ENCODE peak calls at places on chromosomes 13 and 19, in four cellular contexts. One of them, this sample, is unnamed.

GRCh38 chr13:30745917-30746686 is 10.8 kb downstream of the ALOX5AP start:
- DNase-seq in cardiac fibroblast: peak
- DNase-seq in IMR-90: no peak
- DNase-seq in AG09319: no peak
- DNase-seq in this sample: peak

GRCh38 chr13:40922437-40923040 is 96.6 kb downstream of the ELF1 start:
- DNase-seq in cardiac fibroblast: no peak
- DNase-seq in IMR-90: no peak
- DNase-seq in AG09319: no peak
- DNase-seq in this sample: no peak

GRCh38 chr13:44576396-44577235 is 486 bp upstream of the TSC22D1 start:
- DNase-seq in cardiac fibroblast: no peak
- DNase-seq in IMR-90: no peak
- DNase-seq in AG09319: no peak
- DNase-seq in this sample: no peak

GRCh38 chr13:20709369-20709768 is 5.9 kb downstream of the IL17D start:
- DNase-seq in cardiac fibroblast: no peak
- DNase-seq in IMR-90: no peak
- DNase-seq in AG09319: no peak
- DNase-seq in this sample: no peak

GRCh38 chr13:90233933-90234672 is 1113.4 kb upstream of the MIR17HG start:
- DNase-seq in cardiac fibroblast: peak
- DNase-seq in IMR-90: no peak
- DNase-seq in AG09319: no peak
- DNase-seq in this sample: no peak

GRCh38 chr13:41668130-41668757 is 210.9 kb downstream of the RGCC start:
- DNase-seq in cardiac fibroblast: peak
- DNase-seq in IMR-90: peak
- DNase-seq in AG09319: peak
- DNase-seq in this sample: peak

GRCh38 chr19:18060472-18060871 is 26.3 kb downstream of the IL12RB1 start:
- DNase-seq in cardiac fibroblast: no peak
- DNase-seq in IMR-90: no peak
- DNase-seq in AG09319: no peak
- DNase-seq in this sample: no peak

GRCh38 chr19:37763488-37763887 is 15.9 kb downstream of the ZNF573 start:
- DNase-seq in cardiac fibroblast: peak
- DNase-seq in IMR-90: peak
- DNase-seq in AG09319: no peak
- DNase-seq in this sample: peak

GRCh38 chr13:41942462-41943094 is 18.3 kb downstream of the VWA8 start:
- DNase-seq in cardiac fibroblast: peak
- DNase-seq in IMR-90: peak
- DNase-seq in AG09319: no peak
- DNase-seq in this sample: peak

DNA sequence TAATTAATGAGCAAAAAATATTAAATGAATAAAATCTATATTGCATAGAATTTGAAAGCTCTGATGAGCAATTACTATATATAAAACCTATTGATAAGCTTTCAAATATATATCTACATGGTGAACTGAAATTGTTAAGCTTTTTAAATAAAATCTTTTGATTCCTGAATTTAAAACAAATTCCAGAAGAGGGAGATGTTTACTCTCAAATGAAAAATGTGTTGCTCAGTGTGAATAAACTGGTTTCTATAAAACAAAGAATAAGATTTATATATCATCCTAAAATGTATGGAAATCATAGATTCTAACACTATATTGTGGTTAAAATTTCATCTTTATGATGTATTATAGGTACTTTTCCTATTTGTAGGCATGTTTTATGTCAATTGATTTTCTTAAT is 171.5 kb upstream of the SLITRK6 start:
- DNase-seq in cardiac fibroblast: peak
- DNase-seq in IMR-90: no peak
- DNase-seq in AG09319: no peak
- DNase-seq in this sample: peak
- TF ChIP-seq CTCF in cardiac fibroblast: no peak
- TF ChIP-seq CTCF in IMR-90: peak
- TF ChIP-seq CTCF in AG09319: no peak
- TF ChIP-seq CTCF in this sample: no peak

DNA sequence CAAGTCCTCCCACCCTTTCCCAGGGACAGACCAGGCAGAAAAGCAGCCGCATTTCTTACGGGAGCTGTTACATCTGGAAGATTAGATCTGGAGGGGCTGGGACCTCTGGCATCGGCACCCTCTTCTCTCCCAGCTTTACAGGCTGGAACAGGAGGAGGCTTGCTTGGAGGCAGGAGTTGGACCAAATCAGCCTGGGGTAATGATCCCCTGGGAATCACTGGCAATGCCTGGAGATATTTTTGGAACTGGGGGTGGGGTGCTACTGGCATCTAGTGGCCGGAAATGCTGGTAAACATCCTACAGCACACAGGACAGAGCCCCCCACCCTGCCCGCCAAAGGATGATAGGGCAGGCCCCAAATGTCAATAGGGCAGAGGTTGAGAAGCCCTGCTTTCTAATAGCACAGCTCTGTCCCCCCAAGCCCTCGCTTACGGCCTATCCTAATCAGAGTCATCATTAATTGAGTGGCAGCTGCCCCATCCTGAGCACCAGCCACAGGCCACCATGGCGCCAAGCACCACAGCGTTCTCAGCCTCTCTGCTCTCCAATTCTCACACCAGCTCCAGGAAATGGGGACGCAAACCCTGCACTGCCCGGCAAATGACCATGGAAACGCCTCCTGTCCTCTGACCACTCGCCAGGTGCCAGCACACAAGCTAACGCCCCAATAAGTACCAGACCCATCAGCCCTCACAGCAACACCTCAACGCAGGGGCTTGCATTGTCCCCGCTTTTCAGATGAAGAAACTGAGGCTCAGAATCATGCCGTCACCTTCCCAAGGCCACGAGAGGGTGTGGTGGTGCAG is 20.6 kb downstream of the LRRC4B start:
- DNase-seq in cardiac fibroblast: no peak
- DNase-seq in IMR-90: no peak
- DNase-seq in AG09319: no peak
- DNase-seq in this sample: no peak
- TF ChIP-seq CTCF in cardiac fibroblast: no peak
- TF ChIP-seq CTCF in IMR-90: no peak
- TF ChIP-seq CTCF in AG09319: no peak
- TF ChIP-seq CTCF in this sample: no peak

DNA sequence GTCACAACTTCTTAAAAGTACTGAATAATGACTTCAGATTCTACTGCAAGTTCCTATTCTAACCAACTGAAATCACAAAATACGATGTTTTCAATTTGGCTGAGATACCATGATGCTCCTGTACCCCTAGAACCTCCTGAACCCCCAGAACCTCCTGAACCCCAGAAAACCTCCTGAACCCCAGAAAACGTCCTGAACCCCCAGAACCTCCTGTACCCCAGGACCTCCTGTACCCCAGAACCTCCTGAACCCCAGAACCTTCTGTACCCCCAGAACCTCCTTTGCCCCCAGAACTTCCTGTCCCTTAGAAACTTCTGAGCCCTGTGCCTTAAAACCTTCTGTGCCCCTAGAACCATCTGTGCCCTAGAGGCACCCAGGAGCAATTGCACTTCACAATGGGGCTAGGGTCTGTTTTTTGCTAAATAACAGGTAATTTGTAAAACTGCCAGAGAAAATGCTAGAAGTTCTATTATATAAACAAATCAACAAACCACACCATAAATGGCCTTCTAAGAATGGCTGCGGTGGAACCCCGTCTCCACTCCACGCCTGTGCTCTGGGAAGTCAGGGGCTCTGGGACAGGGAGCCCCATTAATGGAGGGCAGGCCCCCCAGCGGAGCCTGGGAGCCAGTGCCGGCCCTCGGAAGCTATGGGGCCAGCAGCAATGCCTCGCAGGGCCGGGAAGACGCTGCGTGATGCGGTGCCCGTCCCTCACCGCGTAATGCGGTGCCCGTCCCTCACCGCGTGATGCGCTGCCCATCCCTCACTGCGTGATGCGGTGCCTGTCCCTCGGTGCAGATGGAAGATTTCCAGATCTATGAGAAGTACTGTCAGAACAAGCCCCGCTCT is 21.3 kb upstream of the F7 start:
- DNase-seq in cardiac fibroblast: no peak
- DNase-seq in IMR-90: no peak
- DNase-seq in AG09319: no peak
- DNase-seq in this sample: no peak
- TF ChIP-seq CTCF in cardiac fibroblast: peak
- TF ChIP-seq CTCF in IMR-90: no peak
- TF ChIP-seq CTCF in AG09319: no peak
- TF ChIP-seq CTCF in this sample: no peak

GRCh38 chr19:15636026-15636425 is 4.7 kb upstream of the CYP4F3 start:
- DNase-seq in cardiac fibroblast: no peak
- DNase-seq in IMR-90: no peak
- DNase-seq in AG09319: no peak
- DNase-seq in this sample: no peak

GRCh38 chr19:15633122-15633521 is 7.6 kb upstream of the CYP4F3 start:
- DNase-seq in cardiac fibroblast: no peak
- DNase-seq in IMR-90: no peak
- DNase-seq in AG09319: no peak
- DNase-seq in this sample: no peak

GRCh38 chr19:15634105-15634504 is 6.6 kb upstream of the CYP4F3 start:
- DNase-seq in cardiac fibroblast: no peak
- DNase-seq in IMR-90: no peak
- DNase-seq in AG09319: no peak
- DNase-seq in this sample: no peak

GRCh38 chr19:15631817-15632216 is 8.9 kb upstream of the CYP4F3 start:
- DNase-seq in cardiac fibroblast: peak
- DNase-seq in IMR-90: no peak
- DNase-seq in AG09319: no peak
- DNase-seq in this sample: no peak

GRCh38 chr19:15635016-15635805 is 5.5 kb upstream of the CYP4F3 start:
- DNase-seq in cardiac fibroblast: no peak
- DNase-seq in IMR-90: no peak
- DNase-seq in AG09319: no peak
- DNase-seq in this sample: peak
- TF ChIP-seq CTCF in cardiac fibroblast: no peak
- TF ChIP-seq CTCF in IMR-90: no peak
- TF ChIP-seq CTCF in AG09319: no peak
- TF ChIP-seq CTCF in this sample: no peak

GRCh38 chr19:47002106-47002766 is 17.4 kb upstream of the NPAS1 start:
- DNase-seq in cardiac fibroblast: no peak
- DNase-seq in IMR-90: no peak
- DNase-seq in AG09319: no peak
- DNase-seq in this sample: no peak
- TF ChIP-seq CTCF in cardiac fibroblast: no peak
- TF ChIP-seq CTCF in IMR-90: no peak
- TF ChIP-seq CTCF in AG09319: no peak
- TF ChIP-seq CTCF in this sample: peak